ENCODE peak calls at places on chromosomes 2 and 18, in four cellular contexts. H is IMR-90, B is H1, I is H9. V is an unnamed sample.

GRCh38 chr2:174499365-174499764 is 12.5 kb upstream of the GPR155 start:
- DNase-seq in H (no peak), B (no peak), I (no peak), V (no peak)

GRCh38 chr2:112019510-112019909 is 35.6 kb upstream of the TMEM87B start:
- DNase-seq in H (no peak), B (no peak), I (no peak), V (peak)

GRCh38 chr18:34352385-34353163 is 127.9 kb upstream of the NOL4 start:
- DNase-seq in H (no peak), B (no peak), I (no peak), V (peak)

GRCh38 chr18:13809521-13810252 is 14.3 kb upstream of the MC5R start:
- DNase-seq in H (no peak), B (no peak), I (peak), V (peak)

GRCh38 chr2:156602552-156602933 is 166.4 kb downstream of the GPD2 start:
- DNase-seq in H (no peak), B (no peak), I (no peak), V (no peak)

GRCh38 chr2:60621688-60622429 is 68.4 kb upstream of the BCL11A start:
- DNase-seq in H (no peak), B (no peak), I (no peak), V (no peak)

GRCh38 chr2:33788044-33788443 is 188.9 kb upstream of the FAM98A start:
- DNase-seq in H (peak), B (no peak), I (no peak), V (peak)

GRCh38 chr2:127106457-127106997 is 427 bp downstream of the BIN1 start:
- DNase-seq in H (peak), B (peak), I (no peak), V (peak)

GRCh38 chr2:221571391-221572179 is 519 bp downstream of the EPHA4 start:
- DNase-seq in H (peak), B (peak), I (no peak), V (peak)

DNA sequence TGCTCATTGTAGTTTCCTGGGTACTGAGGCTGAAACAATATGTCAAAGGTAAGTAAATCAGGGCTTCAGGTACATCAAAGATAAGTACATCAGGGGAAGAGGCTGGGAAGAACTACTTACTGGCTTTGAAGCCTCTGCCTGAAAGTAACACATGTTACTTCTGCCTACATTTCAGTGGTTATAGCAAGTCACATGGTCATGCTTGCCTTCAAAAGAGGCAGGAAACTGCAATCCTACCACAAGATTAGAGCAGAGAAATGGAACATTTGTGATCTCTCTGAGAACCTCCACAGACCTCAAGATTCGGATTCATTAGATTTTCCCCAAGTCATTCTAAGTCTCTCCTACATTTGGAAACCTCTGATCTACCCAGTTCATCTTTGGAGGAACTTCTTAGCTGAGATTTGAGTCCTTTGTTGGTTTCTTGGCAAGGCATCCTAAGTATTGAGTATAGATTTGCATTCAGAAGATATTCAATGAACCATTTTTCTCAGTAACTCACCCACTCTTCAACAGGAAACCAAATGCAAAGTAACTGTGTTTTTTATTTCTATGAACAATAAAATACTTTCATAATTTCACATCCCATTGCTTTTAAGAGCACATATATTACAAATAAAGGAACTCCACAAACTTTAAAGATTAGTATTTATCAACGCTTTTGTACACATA is 48.5 kb upstream of the CCDC195 start:
- DNase-seq in H (no peak), B (no peak), I (no peak), V (no peak)
- H4K5ac ChIP-seq in H (no peak), B (no peak), I (no peak), V (no peak)

DNA sequence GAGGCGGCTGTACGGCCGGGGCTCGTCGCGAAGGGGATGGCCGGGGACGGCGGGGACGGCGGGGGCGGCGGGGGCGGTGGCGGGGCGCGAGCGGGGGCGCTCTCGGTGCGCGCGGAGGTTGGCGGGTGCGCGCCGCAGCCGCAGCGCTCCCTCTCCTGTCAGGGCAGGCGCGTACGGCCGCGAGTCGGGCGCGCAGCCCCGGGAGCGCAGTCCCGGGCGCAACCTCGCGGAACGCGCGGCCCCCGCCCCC is 296 bp upstream of the GRHL1 start:
- DNase-seq in H (no peak), B (no peak), I (no peak), V (no peak)
- H2BK120ac ChIP-seq in H (no peak), B (no peak), I (no peak), V (no peak)

DNA sequence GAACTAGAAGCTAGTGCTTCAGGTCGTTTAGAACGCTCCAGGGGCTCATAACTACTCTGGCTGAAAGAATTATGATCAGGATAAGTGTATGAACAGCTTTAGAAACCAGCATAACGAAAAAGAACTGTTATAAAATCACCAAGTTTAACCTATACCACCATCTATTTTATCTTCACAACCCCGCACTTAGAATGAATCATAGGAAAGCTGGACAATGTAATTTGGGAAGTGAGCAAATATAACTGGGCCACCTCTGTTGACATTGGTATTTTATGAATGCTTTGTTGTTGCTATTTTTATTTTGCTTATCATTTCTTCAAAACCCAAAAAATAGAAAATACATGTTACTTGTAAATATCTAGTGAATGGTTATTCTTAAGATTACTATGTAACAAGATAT is 378.5 kb upstream of the REG3G start:
- DNase-seq in H (no peak), B (no peak), I (no peak), V (no peak)
- H4K5ac ChIP-seq in H (no peak), B (no peak), I (no peak), V (no peak)

DNA sequence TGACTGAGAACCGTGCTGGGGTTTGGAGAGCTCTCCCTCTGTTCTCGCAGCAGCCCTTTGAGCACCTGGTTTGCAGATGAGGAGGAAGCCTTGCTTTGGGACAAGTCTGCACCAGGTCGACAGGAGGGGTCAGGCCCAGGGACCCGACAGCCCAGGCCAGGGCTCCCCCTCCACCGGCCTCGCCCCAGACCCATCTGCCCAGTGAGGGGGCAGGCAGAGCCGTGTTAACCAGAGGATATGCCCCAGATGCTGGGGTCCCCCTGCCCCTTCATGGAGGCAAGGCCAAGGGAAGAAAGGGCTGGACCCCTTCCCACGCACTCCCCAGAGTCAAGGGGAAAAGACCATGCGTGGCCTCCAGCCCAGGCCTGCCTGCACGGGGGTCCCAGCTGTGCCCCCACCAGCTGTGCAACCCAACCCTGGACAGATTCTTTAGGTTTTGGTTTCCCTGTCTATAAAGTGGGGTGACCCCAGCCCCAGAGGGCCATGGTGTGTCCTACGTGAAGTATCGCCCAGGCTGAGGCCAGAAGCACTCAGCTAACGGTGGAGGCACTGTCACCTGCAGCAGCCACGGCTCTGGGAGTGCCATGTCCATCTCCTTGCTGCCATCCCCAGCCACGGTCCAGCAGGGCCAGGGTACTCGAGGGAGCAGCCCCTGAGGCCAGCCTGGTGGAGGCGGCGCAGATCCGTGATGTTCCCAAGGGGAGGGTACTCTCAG is 4.8 kb upstream of the SNED1 start:
- DNase-seq in H (no peak), B (peak), I (peak), V (no peak)
- H2BK120ac ChIP-seq in H (peak), B (no peak), I (no peak), V (no peak)

GRCh38 chr2:79294994-79295393 is 135.4 kb upstream of the REG3A start:
- DNase-seq in H (no peak), B (no peak), I (no peak), V (peak)

GRCh38 chr2:79292231-79292785 is 132.8 kb upstream of the REG3A start:
- DNase-seq in H (no peak), B (no peak), I (no peak), V (no peak)

DNA sequence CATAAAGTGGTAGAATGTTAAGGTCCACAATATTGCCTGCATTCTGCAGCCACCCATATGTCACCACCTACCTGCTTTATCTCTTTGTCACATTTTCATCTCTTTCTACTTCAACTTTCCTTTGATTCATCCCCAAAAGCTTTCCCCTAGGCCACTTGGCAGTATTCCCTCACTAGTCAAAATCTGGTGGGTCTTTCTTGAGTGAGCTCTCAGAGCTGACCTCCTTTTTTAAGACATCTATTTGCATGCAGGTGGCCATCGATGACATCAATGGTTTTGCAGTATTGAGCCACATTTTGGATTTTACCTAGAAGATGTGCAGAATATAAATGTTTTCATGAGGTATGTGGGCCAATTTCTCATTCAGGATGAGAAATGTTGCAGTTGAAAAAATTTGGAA is 133.4 kb upstream of the REG3A start:
- DNase-seq in H (no peak), B (no peak), I (no peak), V (no peak)
- H4K5ac ChIP-seq in H (no peak), B (no peak), I (no peak), V (no peak)

GRCh38 chr2:219426534-219427136 is 8.0 kb upstream of the SPEG start:
- DNase-seq in H (no peak), B (no peak), I (peak), V (no peak)

GRCh38 chr2:219428469-219428868 is 6.2 kb upstream of the SPEG start:
- DNase-seq in H (no peak), B (no peak), I (peak), V (no peak)

GRCh38 chr2:219425238-219426067 is 7.3 kb downstream of the DES start:
- DNase-seq in H (no peak), B (no peak), I (peak), V (no peak)

GRCh38 chr2:219423656-219424378 is 5.6 kb downstream of the DES start:
- DNase-seq in H (no peak), B (no peak), I (peak), V (no peak)

GRCh38 chr2:219426068-219426443 is 7.9 kb downstream of the DES start:
- DNase-seq in H (no peak), B (no peak), I (peak), V (no peak)
- H2BK120ac ChIP-seq in H (no peak), B (no peak), I (no peak), V (no peak)

GRCh38 chr2:55992465-55992864 is 68.9 kb upstream of the EFEMP1 start:
- DNase-seq in H (peak), B (no peak), I (no peak), V (no peak)

GRCh38 chr2:55989405-55989804 is 65.8 kb upstream of the EFEMP1 start:
- DNase-seq in H (no peak), B (no peak), I (no peak), V (no peak)

GRCh38 chr2:55995206-55995605 is 71.6 kb upstream of the EFEMP1 start:
- DNase-seq in H (no peak), B (no peak), I (no peak), V (no peak)

GRCh38 chr2:55993685-55994084 is 70.1 kb upstream of the EFEMP1 start:
- DNase-seq in H (no peak), B (no peak), I (no peak), V (no peak)
- H4K5ac ChIP-seq in H (peak), B (no peak), I (no peak), V (no peak)

GRCh38 chr18:6950641-6951040 is 167.0 kb downstream of the LAMA1 start:
- DNase-seq in H (no peak), B (no peak), I (no peak), V (no peak)
- H2BK120ac ChIP-seq in H (no peak), B (no peak), I (no peak), V (no peak)

GRCh38 chr2:9251154-9252001 is 44.8 kb downstream of the ASAP2 start:
- DNase-seq in H (peak), B (no peak), I (no peak), V (no peak)
- H4K5ac ChIP-seq in H (peak), B (no peak), I (no peak), V (no peak)

V was measured in mesendoderm.